ENCODE peak calls at places on chromosomes 16 and 17, in four cellular contexts. One of them, this sample, is unnamed.

GRCh38 chr16:86863609-86864008 is 285.3 kb downstream of the FOXL1 start:
- DNase-seq in testis: no peak
- DNase-seq in tibial nerve: no peak
- DNase-seq in cardiac muscle cell: no peak
- DNase-seq in this sample: no peak

GRCh38 chr17:30334421-30334820 is 564 bp upstream of the TMIGD1 start:
- DNase-seq in testis: no peak
- DNase-seq in tibial nerve: no peak
- DNase-seq in cardiac muscle cell: no peak
- DNase-seq in this sample: no peak

GRCh38 chr16:50836121-50836541 is 94.2 kb downstream of the CYLD start:
- DNase-seq in testis: no peak
- DNase-seq in tibial nerve: no peak
- DNase-seq in cardiac muscle cell: peak
- DNase-seq in this sample: no peak

GRCh38 chr17:74085434-74085833 is 118.0 kb upstream of the RPL38 start:
- DNase-seq in testis: no peak
- DNase-seq in tibial nerve: no peak
- DNase-seq in cardiac muscle cell: peak
- DNase-seq in this sample: no peak

GRCh38 chr17:12580640-12581039 is 85.0 kb upstream of the MYOCD start:
- DNase-seq in testis: no peak
- DNase-seq in tibial nerve: no peak
- DNase-seq in cardiac muscle cell: no peak
- DNase-seq in this sample: no peak

GRCh38 chr17:2184993-2185931 is 118.3 kb downstream of the SMG6 start:
- DNase-seq in testis: no peak
- DNase-seq in tibial nerve: no peak
- DNase-seq in cardiac muscle cell: no peak
- DNase-seq in this sample: no peak

GRCh38 chr16:29745126-29745852 is 501 bp downstream of the C16orf54 start:
- DNase-seq in testis: no peak
- DNase-seq in tibial nerve: no peak
- DNase-seq in cardiac muscle cell: no peak
- DNase-seq in this sample: no peak

GRCh38 chr16:66481081-66481942 is 54.2 kb downstream of the BEAN1 start:
- DNase-seq in testis: no peak
- DNase-seq in tibial nerve: no peak
- DNase-seq in cardiac muscle cell: no peak
- DNase-seq in this sample: no peak

GRCh38 chr17:57732062-57732461 is 13.0 kb downstream of the CCDC182 start:
- DNase-seq in testis: peak
- DNase-seq in tibial nerve: no peak
- DNase-seq in cardiac muscle cell: no peak
- DNase-seq in this sample: no peak

GRCh38 chr16:52552643-52553042 is 5.7 kb upstream of the TOX3 start:
- DNase-seq in testis: no peak
- DNase-seq in tibial nerve: no peak
- DNase-seq in cardiac muscle cell: no peak
- DNase-seq in this sample: no peak

GRCh38 chr16:50517450-50518252 is 30.5 kb upstream of the NKD1 start:
- DNase-seq in testis: no peak
- DNase-seq in tibial nerve: no peak
- DNase-seq in cardiac muscle cell: no peak
- DNase-seq in this sample: no peak

GRCh38 chr17:43399839-43400328 is 1.1 kb downstream of the ARL4D start:
- DNase-seq in testis: peak
- DNase-seq in tibial nerve: no peak
- DNase-seq in cardiac muscle cell: no peak
- DNase-seq in this sample: no peak

GRCh38 chr17:47324224-47325020 is 667 bp downstream of the EFCAB13 start:
- DNase-seq in testis: peak
- DNase-seq in tibial nerve: peak
- DNase-seq in cardiac muscle cell: peak
- DNase-seq in this sample: no peak

GRCh38 chr17:43669971-43670644 is 8.4 kb upstream of the MEOX1 start:
- DNase-seq in testis: no peak
- DNase-seq in tibial nerve: no peak
- DNase-seq in cardiac muscle cell: no peak
- DNase-seq in this sample: no peak

GRCh38 chr17:47935961-47936360 is 5.4 kb upstream of the PNPO start:
- DNase-seq in testis: no peak
- DNase-seq in tibial nerve: no peak
- DNase-seq in cardiac muscle cell: peak
- DNase-seq in this sample: no peak

DNA sequence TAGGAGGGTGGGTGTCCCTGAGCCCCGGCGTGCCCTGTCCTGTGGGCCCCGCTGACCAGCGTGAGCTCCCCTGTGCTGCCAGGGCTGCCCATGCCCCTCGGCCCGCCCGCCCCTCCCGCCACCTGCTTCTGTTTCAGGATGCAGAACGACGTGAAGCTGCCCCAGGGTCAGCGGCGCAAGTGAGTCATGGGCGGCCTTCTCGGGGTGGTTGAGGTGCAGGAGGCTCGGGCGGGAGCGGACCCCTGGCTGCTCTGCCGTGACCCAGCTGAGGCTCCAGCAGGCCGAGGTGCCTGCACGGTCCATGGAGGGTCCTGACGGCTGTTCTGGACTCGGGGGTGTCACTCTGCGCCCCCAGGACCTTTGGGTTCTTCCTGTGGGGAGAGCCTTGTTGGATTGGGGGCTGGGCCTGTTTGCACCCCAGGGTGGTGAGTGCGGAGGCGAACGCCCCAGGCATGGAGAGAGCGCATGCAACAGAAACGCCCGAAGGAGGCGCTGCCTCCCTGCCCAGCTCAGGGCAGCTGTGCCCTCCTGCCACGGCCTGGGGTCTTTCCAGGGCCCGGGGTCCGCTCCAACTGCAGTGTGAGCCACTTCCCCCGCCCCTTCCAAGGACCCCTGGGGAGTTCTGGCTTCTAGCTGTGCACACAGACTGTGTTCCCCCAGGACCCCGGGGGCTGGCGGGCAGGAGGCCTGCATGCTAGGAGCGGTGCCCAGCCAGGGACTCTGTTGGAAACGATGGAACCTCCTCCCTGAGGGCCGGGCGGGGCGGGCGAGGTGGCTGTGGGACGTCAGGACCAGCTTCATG is 4.0 kb downstream of the SLC25A10 start:
- DNase-seq in testis: no peak
- DNase-seq in tibial nerve: no peak
- DNase-seq in cardiac muscle cell: no peak
- DNase-seq in this sample: no peak
- H3K27ac ChIP-seq in testis: no peak
- H3K27ac ChIP-seq in tibial nerve: no peak
- H3K27ac ChIP-seq in cardiac muscle cell: no peak
- H3K27ac ChIP-seq in this sample: no peak

GRCh38 chr16:82630688-82631087 is 3.9 kb downstream of the CDH13 start:
- DNase-seq in testis: no peak
- DNase-seq in tibial nerve: no peak
- DNase-seq in cardiac muscle cell: peak
- DNase-seq in this sample: no peak
- H3K27ac ChIP-seq in testis: no peak
- H3K27ac ChIP-seq in tibial nerve: no peak
- H3K27ac ChIP-seq in cardiac muscle cell: no peak
- H3K27ac ChIP-seq in this sample: peak

GRCh38 chr17:77726549-77726957 is 231.9 kb upstream of the TNRC6C start:
- DNase-seq in testis: no peak
- DNase-seq in tibial nerve: no peak
- DNase-seq in cardiac muscle cell: no peak
- DNase-seq in this sample: no peak
- H3K27ac ChIP-seq in testis: no peak
- H3K27ac ChIP-seq in tibial nerve: no peak
- H3K27ac ChIP-seq in cardiac muscle cell: no peak
- H3K27ac ChIP-seq in this sample: no peak

GRCh38 chr16:4679854-4680636 is 13.3 kb upstream of the NUDT16L1 start:
- DNase-seq in testis: peak
- DNase-seq in tibial nerve: peak
- DNase-seq in cardiac muscle cell: no peak
- DNase-seq in this sample: no peak
- H3K27ac ChIP-seq in testis: peak
- H3K27ac ChIP-seq in tibial nerve: no peak
- H3K27ac ChIP-seq in cardiac muscle cell: peak
- H3K27ac ChIP-seq in this sample: no peak

DNA sequence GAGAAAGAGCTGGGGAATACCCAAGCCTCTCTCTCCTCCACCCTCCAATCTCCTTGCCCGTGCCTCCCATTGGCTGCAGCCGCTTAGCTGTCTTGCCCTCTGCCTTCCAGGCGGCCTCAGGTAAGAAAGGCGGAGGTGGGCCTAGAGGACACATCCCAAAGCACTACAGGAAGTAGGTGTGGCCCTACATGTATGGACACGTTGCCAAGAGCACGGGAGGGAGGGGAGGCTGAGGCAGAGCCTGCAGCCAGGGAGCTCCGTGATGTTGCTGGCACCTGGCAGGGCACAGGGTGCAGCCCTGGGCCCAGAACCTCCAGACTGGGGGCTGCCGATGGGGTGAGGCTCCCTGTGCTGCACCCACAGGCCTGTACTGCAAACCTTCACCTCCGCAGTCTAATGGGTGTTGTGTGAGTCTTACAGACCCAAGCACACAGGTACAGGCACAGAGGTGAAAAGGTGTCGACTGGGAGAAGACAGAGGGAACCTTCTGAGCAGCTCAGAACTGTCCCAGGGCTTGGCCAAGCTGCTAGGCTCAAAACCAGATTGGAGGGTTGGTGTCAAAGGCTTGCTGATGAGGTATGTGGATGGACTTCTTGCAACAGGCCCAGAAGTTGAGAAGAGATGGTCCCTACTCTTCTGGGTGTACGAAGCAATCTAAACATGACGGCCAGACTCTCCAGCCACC is 23.5 kb upstream of the FOXK2 start:
- DNase-seq in testis: no peak
- DNase-seq in tibial nerve: no peak
- DNase-seq in cardiac muscle cell: no peak
- DNase-seq in this sample: no peak
- H3K27ac ChIP-seq in testis: no peak
- H3K27ac ChIP-seq in tibial nerve: peak
- H3K27ac ChIP-seq in cardiac muscle cell: no peak
- H3K27ac ChIP-seq in this sample: peak

DNA sequence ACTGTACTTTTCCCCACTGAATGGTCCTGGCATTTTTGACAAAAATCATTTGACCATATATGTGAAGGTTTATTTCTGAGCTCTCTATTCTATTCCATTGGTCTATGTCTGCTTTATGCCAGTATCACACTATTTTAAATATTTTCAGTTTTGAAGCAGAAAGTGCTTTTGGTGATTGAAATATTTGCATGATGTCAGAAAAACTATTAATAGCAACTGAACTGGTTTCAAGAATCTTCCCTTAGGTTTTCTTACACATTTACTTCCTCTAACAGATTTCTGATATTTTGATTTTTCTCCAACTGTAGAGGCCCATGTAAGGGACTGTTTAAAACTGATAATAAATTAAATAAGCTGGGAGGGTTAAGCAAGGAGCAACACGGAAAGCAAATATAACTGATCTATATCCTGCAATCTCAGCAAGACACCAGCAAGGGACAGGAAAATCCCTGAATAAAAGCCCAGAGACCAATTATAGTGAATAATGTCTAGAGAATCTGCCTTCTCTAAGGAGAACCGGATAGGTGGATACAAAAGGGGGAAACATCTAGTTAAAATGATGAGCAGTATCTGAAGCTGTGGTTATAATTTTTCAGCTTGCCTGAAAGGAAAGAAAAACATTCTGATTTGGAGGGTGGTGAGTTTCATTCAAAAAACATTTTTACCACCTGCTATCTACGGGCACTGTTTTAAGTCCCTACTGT is 80.9 kb upstream of the STAC2 start:
- DNase-seq in testis: no peak
- DNase-seq in tibial nerve: no peak
- DNase-seq in cardiac muscle cell: peak
- DNase-seq in this sample: no peak
- H3K27ac ChIP-seq in testis: peak
- H3K27ac ChIP-seq in tibial nerve: no peak
- H3K27ac ChIP-seq in cardiac muscle cell: no peak
- H3K27ac ChIP-seq in this sample: peak

DNA sequence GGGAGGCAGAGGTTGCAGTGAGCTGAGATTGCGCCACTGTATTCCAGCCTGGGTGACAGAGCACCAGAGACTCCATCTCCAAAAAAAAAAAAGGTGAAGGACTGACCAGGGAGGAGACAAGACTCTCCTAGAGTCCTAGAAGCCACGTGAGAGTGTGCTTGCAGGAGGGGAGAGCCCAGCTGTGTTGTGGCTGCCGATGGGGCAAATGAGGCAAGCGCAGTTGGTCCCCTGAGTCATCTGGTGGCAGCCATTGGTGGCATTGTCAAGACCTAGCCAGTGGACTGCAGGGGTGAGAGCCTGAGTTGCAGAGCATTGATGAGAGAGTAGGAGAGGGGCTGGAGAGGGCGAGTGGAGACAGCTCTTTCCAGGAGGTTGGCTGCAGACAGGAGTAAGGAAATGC is 278.0 kb downstream of the SNX29 start:
- DNase-seq in testis: no peak
- DNase-seq in tibial nerve: no peak
- DNase-seq in cardiac muscle cell: no peak
- DNase-seq in this sample: no peak
- H3K27ac ChIP-seq in testis: no peak
- H3K27ac ChIP-seq in tibial nerve: no peak
- H3K27ac ChIP-seq in cardiac muscle cell: no peak
- H3K27ac ChIP-seq in this sample: no peak

GRCh38 chr17:16968786-16969185 is 3.1 kb downstream of the TNFRSF13B start:
- DNase-seq in testis: no peak
- DNase-seq in tibial nerve: no peak
- DNase-seq in cardiac muscle cell: no peak
- DNase-seq in this sample: no peak
- H3K27ac ChIP-seq in testis: no peak
- H3K27ac ChIP-seq in tibial nerve: no peak
- H3K27ac ChIP-seq in cardiac muscle cell: no peak
- H3K27ac ChIP-seq in this sample: no peak

This sample was measured in thoracic aorta.